ENCODE peak calls at places on chromosome 20, in ten cellular contexts. One of them, this sample, is unnamed.

GRCh38 chr20:19431308-19431685 is 218.9 kb downstream of the SLC24A3 start:
- DNase-seq in suprapubic skin: no peak
- DNase-seq in HCT116: no peak
- DNase-seq in GM12878: no peak
- DNase-seq in sigmoid colon: no peak
- DNase-seq in stomach: no peak
- DNase-seq in breast epithelium: no peak
- DNase-seq in upper lobe of left lung: no peak
- DNase-seq in HL-60: no peak
- DNase-seq in endothelial cell of umbilical vein: no peak
- DNase-seq in this sample: peak

GRCh38 chr20:23203310-23203709 is 117.2 kb upstream of the CD93 start:
- DNase-seq in suprapubic skin: no peak
- DNase-seq in HCT116: no peak
- DNase-seq in GM12878: no peak
- DNase-seq in endothelial cell of umbilical vein: peak
- DNase-seq in sigmoid colon: no peak
- DNase-seq in HL-60: no peak
- DNase-seq in upper lobe of left lung: no peak
- DNase-seq in breast epithelium: no peak
- DNase-seq in stomach: no peak
- DNase-seq in this sample: peak

GRCh38 chr20:3203315-3204123 is 963 bp downstream of the DDRGK1 start:
- DNase-seq in breast epithelium: no peak
- DNase-seq in HL-60: peak
- DNase-seq in sigmoid colon: no peak
- DNase-seq in stomach: peak
- DNase-seq in endothelial cell of umbilical vein: peak
- DNase-seq in HCT116: no peak
- DNase-seq in GM12878: no peak
- DNase-seq in upper lobe of left lung: peak
- DNase-seq in suprapubic skin: no peak
- DNase-seq in this sample: no peak

GRCh38 chr20:58659841-58660240 is 8.8 kb downstream of the STX16 start:
- DNase-seq in upper lobe of left lung: no peak
- DNase-seq in suprapubic skin: no peak
- DNase-seq in GM12878: no peak
- DNase-seq in stomach: no peak
- DNase-seq in HL-60: no peak
- DNase-seq in HCT116: no peak
- DNase-seq in endothelial cell of umbilical vein: no peak
- DNase-seq in breast epithelium: no peak
- DNase-seq in sigmoid colon: no peak
- DNase-seq in this sample: peak

GRCh38 chr20:38094373-38094775 is 60.8 kb downstream of the RPRD1B start:
- DNase-seq in sigmoid colon: peak
- DNase-seq in endothelial cell of umbilical vein: peak
- DNase-seq in breast epithelium: no peak
- DNase-seq in HCT116: no peak
- DNase-seq in suprapubic skin: no peak
- DNase-seq in upper lobe of left lung: peak
- DNase-seq in GM12878: peak
- DNase-seq in stomach: peak
- DNase-seq in HL-60: peak
- DNase-seq in this sample: peak

GRCh38 chr20:41177636-41178035 is 40.3 kb downstream of the PLCG1 start:
- DNase-seq in stomach: peak
- DNase-seq in GM12878: no peak
- DNase-seq in HL-60: no peak
- DNase-seq in upper lobe of left lung: peak
- DNase-seq in HCT116: peak
- DNase-seq in endothelial cell of umbilical vein: peak
- DNase-seq in sigmoid colon: no peak
- DNase-seq in suprapubic skin: no peak
- DNase-seq in breast epithelium: peak
- DNase-seq in this sample: peak

GRCh38 chr20:62205618-62206387 is 14.3 kb downstream of the HRH3 start:
- DNase-seq in suprapubic skin: no peak
- DNase-seq in stomach: no peak
- DNase-seq in endothelial cell of umbilical vein: no peak
- DNase-seq in GM12878: no peak
- DNase-seq in breast epithelium: no peak
- DNase-seq in sigmoid colon: no peak
- DNase-seq in HL-60: no peak
- DNase-seq in HCT116: no peak
- DNase-seq in upper lobe of left lung: no peak
- DNase-seq in this sample: no peak

GRCh38 chr20:62886709-62887058 is 25.1 kb upstream of the TCFL5 start:
- DNase-seq in HCT116: no peak
- DNase-seq in endothelial cell of umbilical vein: no peak
- DNase-seq in GM12878: no peak
- DNase-seq in upper lobe of left lung: no peak
- DNase-seq in breast epithelium: no peak
- DNase-seq in stomach: no peak
- DNase-seq in sigmoid colon: no peak
- DNase-seq in suprapubic skin: no peak
- DNase-seq in HL-60: no peak
- DNase-seq in this sample: no peak

GRCh38 chr20:64241061-64241460 is 14.5 kb upstream of the PCMTD2 start:
- DNase-seq in sigmoid colon: no peak
- DNase-seq in stomach: no peak
- DNase-seq in endothelial cell of umbilical vein: no peak
- DNase-seq in breast epithelium: no peak
- DNase-seq in suprapubic skin: no peak
- DNase-seq in HL-60: no peak
- DNase-seq in HCT116: no peak
- DNase-seq in upper lobe of left lung: no peak
- DNase-seq in GM12878: no peak
- DNase-seq in this sample: no peak

GRCh38 chr20:48275325-48275724 is 490.0 kb upstream of the SULF2 start:
- DNase-seq in endothelial cell of umbilical vein: no peak
- DNase-seq in suprapubic skin: no peak
- DNase-seq in breast epithelium: no peak
- DNase-seq in GM12878: no peak
- DNase-seq in stomach: no peak
- DNase-seq in sigmoid colon: no peak
- DNase-seq in HL-60: no peak
- DNase-seq in upper lobe of left lung: no peak
- DNase-seq in HCT116: no peak
- DNase-seq in this sample: no peak

GRCh38 chr20:36865076-36865860 is 10.7 kb upstream of the TLDC2 start:
- DNase-seq in endothelial cell of umbilical vein: no peak
- DNase-seq in GM12878: no peak
- DNase-seq in suprapubic skin: no peak
- DNase-seq in upper lobe of left lung: no peak
- DNase-seq in stomach: no peak
- DNase-seq in HL-60: no peak
- DNase-seq in breast epithelium: no peak
- DNase-seq in sigmoid colon: no peak
- DNase-seq in HCT116: no peak
- DNase-seq in this sample: no peak

GRCh38 chr20:62759981-62760431 is 36.3 kb upstream of the MRGBP start:
- DNase-seq in upper lobe of left lung: no peak
- DNase-seq in HL-60: peak
- DNase-seq in GM12878: no peak
- DNase-seq in breast epithelium: no peak
- DNase-seq in HCT116: no peak
- DNase-seq in endothelial cell of umbilical vein: no peak
- DNase-seq in sigmoid colon: no peak
- DNase-seq in stomach: no peak
- DNase-seq in suprapubic skin: no peak
- DNase-seq in this sample: no peak

GRCh38 chr20:63414720-63415417 is 53.7 kb upstream of the CHRNA4 start:
- DNase-seq in upper lobe of left lung: no peak
- DNase-seq in endothelial cell of umbilical vein: no peak
- DNase-seq in HL-60: no peak
- DNase-seq in stomach: no peak
- DNase-seq in HCT116: no peak
- DNase-seq in suprapubic skin: no peak
- DNase-seq in breast epithelium: no peak
- DNase-seq in GM12878: no peak
- DNase-seq in sigmoid colon: no peak
- DNase-seq in this sample: no peak

GRCh38 chr20:53175135-53175780 is 203.1 kb downstream of the TSHZ2 start:
- DNase-seq in GM12878: no peak
- DNase-seq in breast epithelium: no peak
- DNase-seq in sigmoid colon: no peak
- DNase-seq in endothelial cell of umbilical vein: no peak
- DNase-seq in suprapubic skin: no peak
- DNase-seq in HL-60: no peak
- DNase-seq in HCT116: no peak
- DNase-seq in upper lobe of left lung: no peak
- DNase-seq in stomach: no peak
- DNase-seq in this sample: peak

GRCh38 chr20:62241501-62241900 is 3.2 kb downstream of the OSBPL2 start:
- DNase-seq in endothelial cell of umbilical vein: no peak
- DNase-seq in GM12878: no peak
- DNase-seq in HCT116: no peak
- DNase-seq in sigmoid colon: no peak
- DNase-seq in suprapubic skin: no peak
- DNase-seq in breast epithelium: peak
- DNase-seq in HL-60: no peak
- DNase-seq in upper lobe of left lung: no peak
- DNase-seq in stomach: peak
- DNase-seq in this sample: no peak

GRCh38 chr20:49288784-49289696 is 11.2 kb upstream of the ZNFX1 start:
- DNase-seq in sigmoid colon: no peak
- DNase-seq in HL-60: no peak
- DNase-seq in suprapubic skin: no peak
- DNase-seq in HCT116: no peak
- DNase-seq in stomach: no peak
- DNase-seq in breast epithelium: no peak
- DNase-seq in endothelial cell of umbilical vein: no peak
- DNase-seq in upper lobe of left lung: peak
- DNase-seq in GM12878: no peak
- DNase-seq in this sample: no peak

GRCh38 chr20:17225891-17226409 is 890 bp upstream of the PCSK2 start:
- DNase-seq in GM12878: no peak
- DNase-seq in HL-60: no peak
- DNase-seq in sigmoid colon: peak
- DNase-seq in stomach: no peak
- DNase-seq in breast epithelium: no peak
- DNase-seq in upper lobe of left lung: no peak
- DNase-seq in endothelial cell of umbilical vein: no peak
- DNase-seq in HCT116: no peak
- DNase-seq in suprapubic skin: no peak
- DNase-seq in this sample: no peak

GRCh38 chr20:63128956-63129355 is 87.0 kb downstream of the YTHDF1 start:
- DNase-seq in endothelial cell of umbilical vein: no peak
- DNase-seq in HCT116: no peak
- DNase-seq in suprapubic skin: peak
- DNase-seq in HL-60: no peak
- DNase-seq in breast epithelium: no peak
- DNase-seq in sigmoid colon: peak
- DNase-seq in GM12878: no peak
- DNase-seq in upper lobe of left lung: peak
- DNase-seq in stomach: no peak
- DNase-seq in this sample: no peak

GRCh38 chr20:37202267-37202943 is 23.1 kb upstream of the MROH8 start:
- DNase-seq in HL-60: peak
- DNase-seq in upper lobe of left lung: peak
- DNase-seq in breast epithelium: peak
- DNase-seq in suprapubic skin: no peak
- DNase-seq in sigmoid colon: no peak
- DNase-seq in HCT116: peak
- DNase-seq in GM12878: no peak
- DNase-seq in endothelial cell of umbilical vein: peak
- DNase-seq in stomach: no peak
- DNase-seq in this sample: no peak

DNA sequence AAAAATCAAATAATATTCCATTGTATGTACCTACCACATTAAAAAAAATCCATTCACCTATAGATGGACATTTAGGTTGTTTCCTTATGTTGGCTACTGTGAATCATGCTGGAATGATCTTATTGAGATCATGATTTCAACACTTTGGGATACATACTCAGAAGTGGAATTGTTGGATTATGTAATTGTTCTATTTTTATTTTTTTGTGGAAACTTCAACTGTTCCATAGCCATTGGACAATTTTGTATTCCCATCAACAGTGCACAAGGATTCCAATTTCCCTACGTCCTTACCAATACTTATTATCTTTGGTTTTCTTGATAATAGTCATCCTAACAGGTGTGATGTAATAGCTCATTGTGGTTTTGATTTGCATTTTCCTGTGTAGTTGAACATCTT is 834.0 kb downstream of the MAFB start:
- DNase-seq in GM12878: no peak
- DNase-seq in HL-60: no peak
- DNase-seq in breast epithelium: no peak
- DNase-seq in endothelial cell of umbilical vein: no peak
- DNase-seq in suprapubic skin: no peak
- DNase-seq in upper lobe of left lung: no peak
- DNase-seq in stomach: no peak
- DNase-seq in sigmoid colon: no peak
- DNase-seq in HCT116: no peak
- DNase-seq in this sample: no peak
- H3K4me3 ChIP-seq in GM12878: no peak
- H3K4me3 ChIP-seq in HL-60: no peak
- H3K4me3 ChIP-seq in breast epithelium: no peak
- H3K4me3 ChIP-seq in endothelial cell of umbilical vein: no peak
- H3K4me3 ChIP-seq in suprapubic skin: no peak
- H3K4me3 ChIP-seq in upper lobe of left lung: no peak
- H3K4me3 ChIP-seq in stomach: no peak
- H3K4me3 ChIP-seq in sigmoid colon: no peak
- H3K4me3 ChIP-seq in HCT116: no peak
- H3K4me3 ChIP-seq in this sample: no peak

GRCh38 chr20:46683620-46683938 is 5.7 kb downstream of the TP53RK start:
- DNase-seq in endothelial cell of umbilical vein: no peak
- DNase-seq in breast epithelium: no peak
- DNase-seq in suprapubic skin: no peak
- DNase-seq in HCT116: no peak
- DNase-seq in HL-60: no peak
- DNase-seq in upper lobe of left lung: no peak
- DNase-seq in stomach: no peak
- DNase-seq in sigmoid colon: no peak
- DNase-seq in GM12878: no peak
- DNase-seq in this sample: no peak
- TF ChIP-seq POLR2AphosphoS5 in endothelial cell of umbilical vein: no peak
- TF ChIP-seq POLR2AphosphoS5 in breast epithelium: no peak
- TF ChIP-seq POLR2AphosphoS5 in suprapubic skin: no peak
- TF ChIP-seq POLR2AphosphoS5 in HCT116: no peak
- TF ChIP-seq POLR2AphosphoS5 in HL-60: no peak
- TF ChIP-seq POLR2AphosphoS5 in upper lobe of left lung: no peak
- TF ChIP-seq POLR2AphosphoS5 in stomach: no peak
- TF ChIP-seq POLR2AphosphoS5 in sigmoid colon: no peak
- TF ChIP-seq POLR2AphosphoS5 in GM12878: no peak
- TF ChIP-seq POLR2AphosphoS5 in this sample: no peak

GRCh38 chr20:16123623-16124022 is 449.6 kb downstream of the KIF16B start:
- DNase-seq in stomach: no peak
- DNase-seq in suprapubic skin: no peak
- DNase-seq in HL-60: no peak
- DNase-seq in sigmoid colon: no peak
- DNase-seq in endothelial cell of umbilical vein: no peak
- DNase-seq in GM12878: no peak
- DNase-seq in breast epithelium: no peak
- DNase-seq in HCT116: no peak
- DNase-seq in upper lobe of left lung: no peak
- DNase-seq in this sample: no peak
- TF ChIP-seq CTCF in stomach: no peak
- TF ChIP-seq CTCF in suprapubic skin: no peak
- TF ChIP-seq CTCF in HL-60: no peak
- TF ChIP-seq CTCF in sigmoid colon: no peak
- TF ChIP-seq CTCF in endothelial cell of umbilical vein: no peak
- TF ChIP-seq CTCF in GM12878: no peak
- TF ChIP-seq CTCF in breast epithelium: no peak
- TF ChIP-seq CTCF in HCT116: no peak
- TF ChIP-seq CTCF in upper lobe of left lung: no peak
- TF ChIP-seq CTCF in this sample: no peak

GRCh38 chr20:25199473-25200265 is 4.2 kb downstream of the ENTPD6 start:
- DNase-seq in upper lobe of left lung: no peak
- DNase-seq in breast epithelium: no peak
- DNase-seq in GM12878: no peak
- DNase-seq in HL-60: no peak
- DNase-seq in suprapubic skin: no peak
- DNase-seq in endothelial cell of umbilical vein: no peak
- DNase-seq in stomach: no peak
- DNase-seq in sigmoid colon: no peak
- DNase-seq in HCT116: no peak
- DNase-seq in this sample: no peak
- H3K4me3 ChIP-seq in upper lobe of left lung: no peak
- H3K4me3 ChIP-seq in breast epithelium: no peak
- H3K4me3 ChIP-seq in GM12878: no peak
- H3K4me3 ChIP-seq in HL-60: no peak
- H3K4me3 ChIP-seq in suprapubic skin: no peak
- H3K4me3 ChIP-seq in endothelial cell of umbilical vein: no peak
- H3K4me3 ChIP-seq in stomach: no peak
- H3K4me3 ChIP-seq in sigmoid colon: no peak
- H3K4me3 ChIP-seq in HCT116: no peak
- H3K4me3 ChIP-seq in this sample: no peak